ENCODE peak calls at places on chromosomes 13 and 19, in six cellular contexts. One of them, this sample, is unnamed.

GRCh38 chr19:2428027-2428690 is 773 bp upstream of the TIMM13 start:
- DNase-seq in HepG2: no peak
- DNase-seq in K562: no peak
- DNase-seq in endothelial cell of umbilical vein: no peak
- DNase-seq in H1: peak; percentile 71
- DNase-seq in HCT116: no peak
- DNase-seq in this sample: no peak

GRCh38 chr13:77429320-77430142 is 102.6 kb upstream of the MYCBP2 start:
- DNase-seq in HepG2: no peak
- DNase-seq in endothelial cell of umbilical vein: no peak
- DNase-seq in K562: no peak
- DNase-seq in H1: no peak
- DNase-seq in HCT116: no peak
- DNase-seq in this sample: no peak

GRCh38 chr19:12448808-12449207 is 8.0 kb upstream of the ZNF443 start:
- DNase-seq in endothelial cell of umbilical vein: no peak
- DNase-seq in HCT116: no peak
- DNase-seq in H1: no peak
- DNase-seq in HepG2: peak; percentile 21
- DNase-seq in K562: no peak
- DNase-seq in this sample: no peak

GRCh38 chr19:1460033-1460995 is 10.4 kb downstream of the APC2 start:
- DNase-seq in H1: no peak
- DNase-seq in endothelial cell of umbilical vein: no peak
- DNase-seq in K562: no peak
- DNase-seq in HCT116: no peak
- DNase-seq in HepG2: no peak
- DNase-seq in this sample: no peak

GRCh38 chr13:65530688-65531087 is 1699.4 kb downstream of the PCDH9 start:
- DNase-seq in endothelial cell of umbilical vein: no peak
- DNase-seq in HepG2: no peak
- DNase-seq in H1: no peak
- DNase-seq in K562: no peak
- DNase-seq in HCT116: no peak
- DNase-seq in this sample: no peak

GRCh38 chr19:35055715-35056179 is 14.2 kb downstream of the HPN start:
- DNase-seq in HCT116: no peak
- DNase-seq in endothelial cell of umbilical vein: no peak
- DNase-seq in H1: peak; percentile 75
- DNase-seq in HepG2: no peak
- DNase-seq in K562: peak; percentile 46
- DNase-seq in this sample: no peak

GRCh38 chr19:40705950-40706619 is 10.6 kb downstream of the COQ8B start:
- DNase-seq in endothelial cell of umbilical vein: no peak
- DNase-seq in HepG2: no peak
- DNase-seq in H1: no peak
- DNase-seq in K562: no peak
- DNase-seq in HCT116: no peak
- DNase-seq in this sample: no peak

GRCh38 chr13:102846261-102847015 is 606 bp downstream of the ERCC5 start:
- DNase-seq in HCT116: peak; percentile 8
- DNase-seq in K562: no peak
- DNase-seq in HepG2: peak; percentile 21
- DNase-seq in endothelial cell of umbilical vein: peak; percentile 62
- DNase-seq in H1: no peak
- DNase-seq in this sample: peak; percentile 14

GRCh38 chr13:48580185-48580803 is 47.4 kb upstream of the RCBTB2 start:
- DNase-seq in HCT116: peak; percentile 45
- DNase-seq in H1: peak; percentile 83
- DNase-seq in endothelial cell of umbilical vein: peak; percentile 87
- DNase-seq in HepG2: peak; percentile 52
- DNase-seq in K562: peak; percentile 29
- DNase-seq in this sample: peak; percentile 30

GRCh38 chr13:108270442-108270841 is 924 bp downstream of the TNFSF13B start:
- DNase-seq in HepG2: no peak
- DNase-seq in HCT116: no peak
- DNase-seq in H1: no peak
- DNase-seq in K562: no peak
- DNase-seq in endothelial cell of umbilical vein: no peak
- DNase-seq in this sample: no peak

DNA sequence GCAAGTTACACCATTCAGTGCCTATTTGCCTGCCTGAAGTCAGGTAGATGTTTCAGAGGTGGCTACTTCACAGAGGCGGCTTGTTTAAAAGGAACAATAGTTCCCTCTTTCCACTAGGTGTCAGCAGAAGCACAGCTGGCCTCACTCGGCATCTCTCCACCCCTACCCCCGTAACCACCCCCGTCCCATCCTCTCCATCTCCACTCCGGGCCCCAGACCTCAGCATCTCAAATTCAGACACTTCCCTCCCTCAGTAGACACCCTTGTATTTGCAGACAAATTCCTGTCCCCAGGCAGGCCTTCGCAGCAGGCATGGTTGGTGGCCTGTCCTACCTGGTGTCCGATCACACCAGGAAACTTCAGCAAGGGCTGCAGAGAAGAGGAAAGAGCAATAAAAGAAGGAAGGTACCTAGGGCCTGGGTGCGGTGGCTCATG is 9.1 kb upstream of the DPP9 start:
- DNase-seq in endothelial cell of umbilical vein: peak; percentile 48
- DNase-seq in HepG2: peak; percentile 63
- DNase-seq in K562: peak; percentile 75
- DNase-seq in H1: peak; percentile 66
- DNase-seq in HCT116: peak; percentile 58
- DNase-seq in this sample: no peak
- TF ChIP-seq POLR2AphosphoS5 in endothelial cell of umbilical vein: no peak
- TF ChIP-seq POLR2AphosphoS5 in HepG2: no peak
- TF ChIP-seq POLR2AphosphoS5 in K562: no peak
- TF ChIP-seq POLR2AphosphoS5 in H1: no peak
- TF ChIP-seq POLR2AphosphoS5 in HCT116: no peak
- TF ChIP-seq POLR2AphosphoS5 in this sample: no peak

GRCh38 chr19:3734310-3734600 is 26.1 kb downstream of the TJP3 start:
- DNase-seq in HCT116: no peak
- DNase-seq in HepG2: no peak
- DNase-seq in K562: no peak
- DNase-seq in endothelial cell of umbilical vein: no peak
- DNase-seq in H1: no peak
- DNase-seq in this sample: no peak

GRCh38 chr19:3733549-3734309 is 25.5 kb downstream of the TJP3 start:
- DNase-seq in HepG2: no peak
- DNase-seq in HCT116: no peak
- DNase-seq in K562: peak; percentile 57
- DNase-seq in endothelial cell of umbilical vein: no peak
- DNase-seq in H1: no peak
- DNase-seq in this sample: no peak

GRCh38 chr19:3737487-3738205 is 23.8 kb downstream of the APBA3 start:
- DNase-seq in HCT116: no peak
- DNase-seq in endothelial cell of umbilical vein: no peak
- DNase-seq in H1: no peak
- DNase-seq in K562: no peak
- DNase-seq in HepG2: no peak
- DNase-seq in this sample: no peak

GRCh38 chr19:3738477-3739220 is 22.8 kb downstream of the APBA3 start:
- DNase-seq in H1: no peak
- DNase-seq in HCT116: no peak
- DNase-seq in endothelial cell of umbilical vein: no peak
- DNase-seq in K562: no peak
- DNase-seq in HepG2: no peak
- DNase-seq in this sample: no peak

GRCh38 chr19:3736106-3736724 is 25.3 kb downstream of the APBA3 start:
- DNase-seq in K562: no peak
- DNase-seq in H1: no peak
- DNase-seq in HepG2: no peak
- DNase-seq in endothelial cell of umbilical vein: no peak
- DNase-seq in HCT116: no peak
- DNase-seq in this sample: no peak
- H3K9ac ChIP-seq in K562: no peak overlapping the region
- H3K9ac ChIP-seq in H1: no peak overlapping the region
- H3K9ac ChIP-seq in HepG2: no peak overlapping the region
- H3K9ac ChIP-seq in endothelial cell of umbilical vein: no peak overlapping the region
- H3K9ac ChIP-seq in HCT116: no peak overlapping the region
- H3K9ac ChIP-seq in this sample: no peak overlapping the region

GRCh38 chr19:45819769-45820168 is 4.7 kb upstream of the RSPH6A start:
- DNase-seq in endothelial cell of umbilical vein: no peak
- DNase-seq in HepG2: no peak
- DNase-seq in HCT116: no peak
- DNase-seq in K562: no peak
- DNase-seq in H1: no peak
- DNase-seq in this sample: no peak

GRCh38 chr19:45821103-45821521 is 6.0 kb upstream of the RSPH6A start:
- DNase-seq in K562: no peak
- DNase-seq in endothelial cell of umbilical vein: no peak
- DNase-seq in HepG2: no peak
- DNase-seq in HCT116: no peak
- DNase-seq in H1: no peak
- DNase-seq in this sample: no peak

GRCh38 chr19:45822716-45823115 is 7.6 kb upstream of the RSPH6A start:
- DNase-seq in K562: no peak
- DNase-seq in endothelial cell of umbilical vein: no peak
- DNase-seq in HepG2: no peak
- DNase-seq in H1: no peak
- DNase-seq in HCT116: no peak
- DNase-seq in this sample: no peak

GRCh38 chr19:45821570-45821969 is 6.5 kb upstream of the RSPH6A start:
- DNase-seq in H1: no peak
- DNase-seq in HepG2: no peak
- DNase-seq in HCT116: no peak
- DNase-seq in endothelial cell of umbilical vein: no peak
- DNase-seq in K562: no peak
- DNase-seq in this sample: no peak

GRCh38 chr19:45820413-45821102 is 5.5 kb upstream of the RSPH6A start:
- DNase-seq in HCT116: no peak
- DNase-seq in HepG2: no peak
- DNase-seq in endothelial cell of umbilical vein: peak; percentile 40
- DNase-seq in K562: no peak
- DNase-seq in H1: no peak
- DNase-seq in this sample: no peak
- TF ChIP-seq POLR2AphosphoS5 in HCT116: no peak
- TF ChIP-seq POLR2AphosphoS5 in HepG2: no peak
- TF ChIP-seq POLR2AphosphoS5 in endothelial cell of umbilical vein: no peak
- TF ChIP-seq POLR2AphosphoS5 in K562: no peak
- TF ChIP-seq POLR2AphosphoS5 in H1: no peak
- TF ChIP-seq POLR2AphosphoS5 in this sample: no peak

DNA sequence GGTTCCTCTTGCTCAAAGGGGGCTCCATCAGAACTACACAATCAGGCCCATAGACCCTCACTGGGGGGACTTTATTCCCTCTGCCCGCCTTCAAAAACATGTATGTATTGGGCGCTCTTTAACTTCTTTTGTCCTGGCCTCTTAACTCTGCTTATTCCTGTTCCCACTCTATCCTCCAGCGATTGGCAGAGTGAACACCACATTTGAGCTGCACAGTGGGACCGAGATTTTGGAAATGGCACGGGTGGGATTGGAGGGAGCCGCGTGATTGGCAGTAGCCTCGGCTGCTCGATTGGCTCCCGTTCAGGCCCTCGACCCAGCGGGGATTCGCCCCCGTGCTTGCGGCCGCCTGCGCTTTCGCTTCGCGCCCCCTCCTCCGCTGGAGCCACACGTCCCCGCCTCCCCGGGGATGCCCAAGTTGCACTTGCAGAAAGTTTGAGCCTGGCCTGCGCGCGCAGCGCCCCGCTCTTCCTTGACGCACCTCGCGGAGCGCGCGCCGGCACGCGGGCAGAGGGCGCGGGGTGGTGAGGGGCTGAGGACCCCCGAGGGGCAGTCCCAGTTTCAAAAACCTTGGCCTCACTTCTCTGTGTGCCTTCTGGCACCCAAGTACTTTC is at the start of gene ZIC5:
- DNase-seq in HepG2: no peak
- DNase-seq in K562: no peak
- DNase-seq in HCT116: no peak
- DNase-seq in H1: peak; percentile 93
- DNase-seq in endothelial cell of umbilical vein: no peak
- DNase-seq in this sample: peak; percentile 88
- H3K9ac ChIP-seq in HepG2: no peak within 1 kb of the TSS
- H3K9ac ChIP-seq in K562: peak within 1 kb of the TSS; percentile 46
- H3K9ac ChIP-seq in HCT116: peak within 1 kb of the TSS; percentile 96
- H3K9ac ChIP-seq in H1: peak within 1 kb of the TSS; percentile 83
- H3K9ac ChIP-seq in endothelial cell of umbilical vein: no peak within 1 kb of the TSS
- H3K9ac ChIP-seq in this sample: peak within 1 kb of the TSS; percentile 83

GRCh38 chr19:33675501-33676124 is 53.9 kb downstream of the CHST8 start:
- DNase-seq in HepG2: no peak
- DNase-seq in H1: no peak
- DNase-seq in K562: no peak
- DNase-seq in HCT116: no peak
- DNase-seq in endothelial cell of umbilical vein: no peak
- DNase-seq in this sample: no peak
- TF ChIP-seq POLR2AphosphoS5 in HepG2: no peak
- TF ChIP-seq POLR2AphosphoS5 in H1: no peak
- TF ChIP-seq POLR2AphosphoS5 in K562: no peak
- TF ChIP-seq POLR2AphosphoS5 in HCT116: no peak
- TF ChIP-seq POLR2AphosphoS5 in endothelial cell of umbilical vein: no peak
- TF ChIP-seq POLR2AphosphoS5 in this sample: no peak

GRCh38 chr13:57553932-57554331 is 77.6 kb upstream of the PCDH17 start:
- DNase-seq in H1: no peak
- DNase-seq in K562: no peak
- DNase-seq in HepG2: no peak
- DNase-seq in endothelial cell of umbilical vein: no peak
- DNase-seq in HCT116: no peak
- DNase-seq in this sample: no peak

GRCh38 chr13:57552441-57552840 is 79.1 kb upstream of the PCDH17 start:
- DNase-seq in H1: no peak
- DNase-seq in HCT116: no peak
- DNase-seq in HepG2: no peak
- DNase-seq in K562: no peak
- DNase-seq in endothelial cell of umbilical vein: no peak
- DNase-seq in this sample: no peak

DNA sequence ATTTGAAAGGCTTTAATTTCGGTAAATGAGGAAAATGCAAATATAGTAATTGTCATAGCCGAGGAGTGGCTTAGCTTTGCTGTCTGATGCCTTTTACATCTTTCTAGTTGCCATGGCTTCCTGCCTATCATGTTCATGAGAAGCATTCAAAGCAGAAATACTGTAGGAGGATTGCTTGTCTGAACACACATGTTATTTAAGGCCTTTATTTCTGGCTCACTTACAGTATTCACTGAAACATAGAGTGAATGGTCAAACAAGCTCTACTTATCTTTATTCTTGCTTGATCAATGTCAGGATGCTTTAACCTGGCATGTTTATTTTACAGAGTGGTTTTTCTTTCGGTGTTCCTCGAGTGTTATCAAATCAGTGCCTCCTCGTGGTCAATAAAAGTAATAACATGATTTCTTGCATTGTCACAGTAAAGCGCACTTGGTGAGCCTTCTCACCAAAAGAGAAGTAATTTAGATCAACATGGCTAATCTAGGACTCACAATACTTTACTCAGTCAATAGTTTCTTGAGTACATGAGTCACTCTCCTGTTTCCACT is 73.5 kb upstream of the PCDH17 start:
- DNase-seq in H1: no peak
- DNase-seq in endothelial cell of umbilical vein: peak; percentile 54
- DNase-seq in HCT116: no peak
- DNase-seq in K562: no peak
- DNase-seq in HepG2: peak; percentile 15
- DNase-seq in this sample: no peak
- H3K9ac ChIP-seq in H1: no peak overlapping the region
- H3K9ac ChIP-seq in endothelial cell of umbilical vein: no peak overlapping the region
- H3K9ac ChIP-seq in HCT116: no peak overlapping the region
- H3K9ac ChIP-seq in K562: no peak overlapping the region
- H3K9ac ChIP-seq in HepG2: no peak overlapping the region
- H3K9ac ChIP-seq in this sample: no peak overlapping the region

This sample was measured in SK-N-MC.